ENCODE peak calls at places on chromosomes 6 and 20, in four cellular contexts. One of them, this sample, is unnamed.

GRCh38 chr20:14434379-14435136 is 97.1 kb upstream of the FLRT3 start:
- DNase-seq in GM23338: no peak
- DNase-seq in cardiac muscle cell: no peak
- DNase-seq in brain microvascular endothelial cell: peak
- DNase-seq in this sample: no peak

GRCh38 chr20:588476-588875 is 21.6 kb downstream of the TCF15 start:
- DNase-seq in GM23338: no peak
- DNase-seq in cardiac muscle cell: no peak
- DNase-seq in brain microvascular endothelial cell: no peak
- DNase-seq in this sample: no peak

GRCh38 chr20:63625771-63626423 is 1.0 kb downstream of the GMEB2 start:
- DNase-seq in GM23338: peak
- DNase-seq in cardiac muscle cell: peak
- DNase-seq in brain microvascular endothelial cell: peak
- DNase-seq in this sample: peak

GRCh38 chr20:23078994-23079364 is 7.1 kb downstream of the CD93 start:
- DNase-seq in GM23338: peak
- DNase-seq in cardiac muscle cell: no peak
- DNase-seq in brain microvascular endothelial cell: no peak
- DNase-seq in this sample: no peak

GRCh38 chr6:143527677-143528076 is 16.2 kb upstream of the FUCA2 start:
- DNase-seq in GM23338: no peak
- DNase-seq in cardiac muscle cell: no peak
- DNase-seq in brain microvascular endothelial cell: no peak
- DNase-seq in this sample: no peak

GRCh38 chr20:6245436-6245835 is 122.6 kb upstream of the FERMT1 start:
- DNase-seq in GM23338: no peak
- DNase-seq in cardiac muscle cell: no peak
- DNase-seq in brain microvascular endothelial cell: no peak
- DNase-seq in this sample: no peak

GRCh38 chr6:13874191-13874549 is 50.6 kb upstream of the RNF182 start:
- DNase-seq in GM23338: no peak
- DNase-seq in cardiac muscle cell: no peak
- DNase-seq in brain microvascular endothelial cell: no peak
- DNase-seq in this sample: no peak

GRCh38 chr20:35066194-35066593 is 26.4 kb downstream of the TRPC4AP start:
- DNase-seq in GM23338: no peak
- DNase-seq in cardiac muscle cell: no peak
- DNase-seq in brain microvascular endothelial cell: no peak
- DNase-seq in this sample: no peak

GRCh38 chr6:31473780-31474725 is 23.9 kb upstream of the MICB start:
- DNase-seq in GM23338: no peak
- DNase-seq in cardiac muscle cell: peak
- DNase-seq in brain microvascular endothelial cell: peak
- DNase-seq in this sample: no peak

GRCh38 chr6:126662966-126663365 is 323.1 kb downstream of the CENPW start:
- DNase-seq in GM23338: no peak
- DNase-seq in cardiac muscle cell: no peak
- DNase-seq in brain microvascular endothelial cell: no peak
- DNase-seq in this sample: no peak

GRCh38 chr6:157768304-157768703 is 54.7 kb upstream of the SNX9 start:
- DNase-seq in GM23338: no peak
- DNase-seq in cardiac muscle cell: no peak
- DNase-seq in brain microvascular endothelial cell: no peak
- DNase-seq in this sample: no peak

GRCh38 chr6:157767071-157767750 is 55.8 kb upstream of the SNX9 start:
- DNase-seq in GM23338: no peak
- DNase-seq in cardiac muscle cell: no peak
- DNase-seq in brain microvascular endothelial cell: no peak
- DNase-seq in this sample: no peak

GRCh38 chr6:157768863-157769551 is 54.0 kb upstream of the SNX9 start:
- DNase-seq in GM23338: no peak
- DNase-seq in cardiac muscle cell: no peak
- DNase-seq in brain microvascular endothelial cell: no peak
- DNase-seq in this sample: no peak

GRCh38 chr6:157769776-157770430 is 53.1 kb upstream of the SNX9 start:
- DNase-seq in GM23338: no peak
- DNase-seq in cardiac muscle cell: no peak
- DNase-seq in brain microvascular endothelial cell: no peak
- DNase-seq in this sample: no peak

GRCh38 chr6:157767757-157768156 is 55.3 kb upstream of the SNX9 start:
- DNase-seq in GM23338: no peak
- DNase-seq in cardiac muscle cell: no peak
- DNase-seq in brain microvascular endothelial cell: no peak
- DNase-seq in this sample: no peak
- H3K4me3 ChIP-seq in GM23338: no peak
- H3K4me3 ChIP-seq in cardiac muscle cell: no peak
- H3K4me3 ChIP-seq in brain microvascular endothelial cell: no peak
- H3K4me3 ChIP-seq in this sample: no peak

GRCh38 chr6:154297210-154297609 is 59.4 kb downstream of the IPCEF1 start:
- DNase-seq in GM23338: no peak
- DNase-seq in cardiac muscle cell: no peak
- DNase-seq in brain microvascular endothelial cell: no peak
- DNase-seq in this sample: no peak

GRCh38 chr6:154297711-154298110 is 58.9 kb downstream of the IPCEF1 start:
- DNase-seq in GM23338: no peak
- DNase-seq in cardiac muscle cell: peak
- DNase-seq in brain microvascular endothelial cell: no peak
- DNase-seq in this sample: no peak

GRCh38 chr6:154298297-154298696 is 58.3 kb downstream of the IPCEF1 start:
- DNase-seq in GM23338: no peak
- DNase-seq in cardiac muscle cell: peak
- DNase-seq in brain microvascular endothelial cell: no peak
- DNase-seq in this sample: peak

GRCh38 chr6:154302111-154302752 is 54.4 kb downstream of the IPCEF1 start:
- DNase-seq in GM23338: no peak
- DNase-seq in cardiac muscle cell: peak
- DNase-seq in brain microvascular endothelial cell: peak
- DNase-seq in this sample: peak

GRCh38 chr6:154301086-154301625 is 55.4 kb downstream of the IPCEF1 start:
- DNase-seq in GM23338: no peak
- DNase-seq in cardiac muscle cell: no peak
- DNase-seq in brain microvascular endothelial cell: no peak
- DNase-seq in this sample: no peak
- H3K4me3 ChIP-seq in GM23338: no peak
- H3K4me3 ChIP-seq in cardiac muscle cell: no peak
- H3K4me3 ChIP-seq in brain microvascular endothelial cell: no peak
- H3K4me3 ChIP-seq in this sample: no peak

GRCh38 chr6:125097186-125097585 is 56.4 kb upstream of the TPD52L1 start:
- DNase-seq in GM23338: no peak
- DNase-seq in cardiac muscle cell: no peak
- DNase-seq in brain microvascular endothelial cell: no peak
- DNase-seq in this sample: no peak

GRCh38 chr6:125098253-125098652 is 55.3 kb upstream of the TPD52L1 start:
- DNase-seq in GM23338: no peak
- DNase-seq in cardiac muscle cell: no peak
- DNase-seq in brain microvascular endothelial cell: no peak
- DNase-seq in this sample: no peak

GRCh38 chr6:125101128-125101527 is 52.4 kb upstream of the TPD52L1 start:
- DNase-seq in GM23338: no peak
- DNase-seq in cardiac muscle cell: no peak
- DNase-seq in brain microvascular endothelial cell: no peak
- DNase-seq in this sample: no peak

GRCh38 chr6:125100018-125100652 is 53.4 kb upstream of the TPD52L1 start:
- DNase-seq in GM23338: no peak
- DNase-seq in cardiac muscle cell: no peak
- DNase-seq in brain microvascular endothelial cell: no peak
- DNase-seq in this sample: no peak

GRCh38 chr6:125099211-125100017 is 54.2 kb upstream of the TPD52L1 start:
- DNase-seq in GM23338: peak
- DNase-seq in cardiac muscle cell: peak
- DNase-seq in brain microvascular endothelial cell: peak
- DNase-seq in this sample: peak
- H3K4me3 ChIP-seq in GM23338: peak
- H3K4me3 ChIP-seq in cardiac muscle cell: peak
- H3K4me3 ChIP-seq in brain microvascular endothelial cell: peak
- H3K4me3 ChIP-seq in this sample: peak

DNA sequence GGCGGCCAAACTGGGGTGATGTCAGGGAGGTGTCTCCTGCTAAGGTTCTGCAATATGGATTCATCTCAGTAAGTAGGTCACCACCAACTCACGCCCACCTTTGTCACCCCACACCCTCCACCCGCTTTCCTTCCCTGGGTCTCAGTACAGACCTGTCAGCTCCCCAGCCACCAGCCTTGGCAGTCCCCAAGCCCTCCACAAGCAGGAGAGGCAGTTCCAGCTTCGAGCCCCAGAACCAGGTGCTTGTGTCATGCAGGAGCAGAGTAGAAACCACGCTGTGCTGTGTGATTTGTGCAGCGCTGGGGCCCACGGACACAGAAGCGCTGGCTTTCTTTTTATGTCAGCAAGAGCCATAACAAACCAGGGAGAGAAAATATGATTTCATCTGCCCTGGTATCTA is 89.0 kb upstream of the CDH4 start:
- DNase-seq in GM23338: no peak
- DNase-seq in cardiac muscle cell: no peak
- DNase-seq in brain microvascular endothelial cell: no peak
- DNase-seq in this sample: no peak
- H3K4me3 ChIP-seq in GM23338: no peak
- H3K4me3 ChIP-seq in cardiac muscle cell: no peak
- H3K4me3 ChIP-seq in brain microvascular endothelial cell: no peak
- H3K4me3 ChIP-seq in this sample: no peak

DNA sequence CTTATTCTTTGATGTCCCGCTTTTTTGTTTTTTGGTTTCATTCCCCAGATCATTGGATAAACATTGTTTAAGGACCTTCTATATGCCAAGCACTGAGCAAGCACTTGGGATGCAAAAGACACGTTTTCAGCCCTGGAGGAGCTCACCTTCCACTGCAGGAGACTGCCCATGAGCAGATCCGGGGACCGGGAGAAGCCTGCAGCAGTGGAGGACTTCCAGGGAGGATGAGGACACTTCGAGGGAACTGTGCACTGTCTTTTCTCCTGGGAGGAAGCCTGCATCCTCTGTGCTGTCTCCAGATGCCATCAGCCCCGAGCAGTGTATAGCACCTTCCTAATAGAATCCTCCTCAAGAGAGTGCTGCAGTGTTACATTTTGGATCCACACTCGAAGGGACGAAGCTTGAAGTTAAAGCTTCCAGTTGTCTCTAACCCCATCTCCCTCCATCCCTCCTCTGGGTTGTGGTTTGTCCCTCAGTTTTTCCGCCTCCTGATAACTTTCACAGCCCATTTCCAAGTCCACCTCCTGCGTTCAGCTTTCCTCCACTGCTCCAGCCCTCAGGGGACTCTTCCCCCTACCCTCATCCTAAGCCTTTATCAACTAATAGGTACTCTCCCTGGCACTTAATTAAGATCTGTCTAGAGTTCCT is 5.8 kb upstream of the KCNG1 start:
- DNase-seq in GM23338: no peak
- DNase-seq in cardiac muscle cell: no peak
- DNase-seq in brain microvascular endothelial cell: no peak
- DNase-seq in this sample: no peak
- H3K4me3 ChIP-seq in GM23338: no peak
- H3K4me3 ChIP-seq in cardiac muscle cell: no peak
- H3K4me3 ChIP-seq in brain microvascular endothelial cell: no peak
- H3K4me3 ChIP-seq in this sample: no peak

DNA sequence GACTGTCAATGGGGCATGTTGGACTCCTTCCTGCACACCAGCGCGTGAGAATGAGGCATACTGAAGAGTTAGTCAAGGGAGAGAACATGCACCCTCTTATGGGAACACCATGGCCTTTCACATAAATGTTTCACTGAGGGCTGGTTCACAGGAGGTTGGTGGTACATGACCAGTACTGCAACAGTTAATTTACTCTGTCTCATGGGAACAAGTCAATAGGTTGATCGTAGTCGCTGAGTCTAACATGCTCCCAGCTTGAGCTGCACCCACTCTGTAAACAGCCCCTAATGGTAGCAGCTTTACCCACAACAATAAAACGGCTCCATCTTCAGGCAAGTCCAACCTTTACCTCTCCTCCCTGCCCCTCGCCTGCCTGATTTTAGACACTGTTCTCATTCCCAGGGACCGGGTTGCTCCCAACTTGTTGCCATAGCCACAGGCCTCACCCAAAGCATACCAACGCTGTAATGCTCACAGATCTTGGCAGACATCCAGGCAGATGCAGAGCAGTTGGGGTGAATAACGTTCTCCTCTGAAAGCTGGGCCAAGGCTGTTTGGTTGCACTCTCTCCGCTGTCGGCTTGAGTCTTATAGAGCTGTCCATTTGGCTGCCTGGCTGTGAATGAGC is 111.3 kb downstream of the LY86 start:
- DNase-seq in GM23338: peak
- DNase-seq in cardiac muscle cell: peak
- DNase-seq in brain microvascular endothelial cell: peak
- DNase-seq in this sample: peak
- H3K4me3 ChIP-seq in GM23338: no peak
- H3K4me3 ChIP-seq in cardiac muscle cell: no peak
- H3K4me3 ChIP-seq in brain microvascular endothelial cell: no peak
- H3K4me3 ChIP-seq in this sample: no peak

DNA sequence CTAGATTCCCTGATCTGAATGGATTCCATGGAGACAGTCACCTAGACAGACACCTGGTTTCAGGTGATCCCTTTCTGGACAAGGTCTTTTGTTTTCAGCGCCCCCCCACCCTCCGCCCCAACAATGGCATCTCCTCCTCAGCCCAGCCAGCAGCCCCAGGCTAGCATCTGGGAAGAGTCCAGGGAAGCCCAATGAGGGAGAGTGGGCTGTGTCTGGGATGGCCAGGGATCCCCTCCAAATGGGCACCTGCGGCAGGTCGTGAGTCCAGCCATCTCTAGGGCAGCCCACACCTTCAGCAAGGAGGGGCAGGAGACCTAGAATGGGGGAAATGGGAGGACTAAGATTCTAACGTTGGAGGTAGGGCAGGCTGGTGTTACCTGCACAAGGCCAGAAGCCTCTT is 1.2 kb upstream of the SLC24A3 start:
- DNase-seq in GM23338: no peak
- DNase-seq in cardiac muscle cell: no peak
- DNase-seq in brain microvascular endothelial cell: no peak
- DNase-seq in this sample: no peak
- H3K4me3 ChIP-seq in GM23338: peak
- H3K4me3 ChIP-seq in cardiac muscle cell: no peak
- H3K4me3 ChIP-seq in brain microvascular endothelial cell: no peak
- H3K4me3 ChIP-seq in this sample: no peak

DNA sequence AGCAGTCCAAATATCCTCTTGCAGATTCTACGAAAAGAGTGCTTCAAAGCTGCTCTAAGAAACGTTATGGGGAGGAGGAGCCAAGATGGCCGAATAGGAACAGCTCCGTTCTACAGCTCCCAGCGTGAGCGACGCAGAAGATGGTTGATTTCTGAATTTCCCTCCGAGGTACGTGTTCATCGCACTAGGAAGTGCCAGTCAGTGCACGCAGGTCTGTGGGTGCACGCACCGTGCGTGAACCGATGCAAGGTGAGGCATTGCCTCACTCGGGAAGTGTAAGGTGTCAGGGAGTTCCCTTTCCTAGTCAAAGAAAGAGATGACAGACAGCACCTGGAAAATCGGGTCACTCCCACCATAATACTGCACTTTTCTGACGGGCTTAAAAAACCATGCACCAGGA is 272.1 kb upstream of the DEFB115 start:
- DNase-seq in GM23338: no peak
- DNase-seq in cardiac muscle cell: no peak
- DNase-seq in brain microvascular endothelial cell: no peak
- DNase-seq in this sample: no peak
- H3K4me3 ChIP-seq in GM23338: no peak
- H3K4me3 ChIP-seq in cardiac muscle cell: no peak
- H3K4me3 ChIP-seq in brain microvascular endothelial cell: no peak
- H3K4me3 ChIP-seq in this sample: no peak

GRCh38 chr6:33273129-33273923 is 1.5 kb downstream of the RPS18 start:
- DNase-seq in GM23338: no peak
- DNase-seq in cardiac muscle cell: no peak
- DNase-seq in brain microvascular endothelial cell: no peak
- DNase-seq in this sample: no peak
- H3K4me3 ChIP-seq in GM23338: peak
- H3K4me3 ChIP-seq in cardiac muscle cell: peak
- H3K4me3 ChIP-seq in brain microvascular endothelial cell: peak
- H3K4me3 ChIP-seq in this sample: peak